ENCODE peak calls at places on chromosomes 3 and 15, in four cellular contexts. B is T-helper 2 cell; V is amniotic stem cell; I is activated T-cell treated with anti-CD3 and anti-CD28 coated beads, Interleukin-2, amount 50 U/mL, for 72 hours. Y is an unnamed sample.

GRCh38 chr3:129226374-129226773 is 23.0 kb upstream of the COPG1 start:
- DNase-seq in V (peak), I (no peak), B (no peak), Y (peak)

GRCh38 chr3:152595975-152596832 is 238.7 kb upstream of the P2RY1 start:
- DNase-seq in I (no peak), V (no peak), B (no peak), Y (no peak)

GRCh38 chr15:23566070-23567050 is 886 bp downstream of the MKRN3 start:
- DNase-seq in B (peak), I (peak), V (no peak), Y (peak)

GRCh38 chr15:78125267-78125666 is 6.0 kb downstream of the CIB2 start:
- DNase-seq in B (no peak), I (no peak), V (no peak), Y (no peak)

GRCh38 chr3:187811580-187812250 is 66.4 kb upstream of the BCL6 start:
- DNase-seq in V (peak), B (no peak), I (no peak), Y (no peak)

GRCh38 chr15:96416934-96417759 is 86.6 kb downstream of the NR2F2 start:
- DNase-seq in I (no peak), V (no peak), B (no peak), Y (no peak)

GRCh38 chr15:75760689-75761435 is 48.2 kb upstream of the CSPG4 start:
- DNase-seq in V (no peak), B (no peak), I (no peak), Y (no peak)

GRCh38 chr3:140505256-140505655 is 172.6 kb upstream of the TRIM42 start:
- DNase-seq in I (no peak), B (no peak), V (no peak), Y (peak)

GRCh38 chr15:45441686-45442085 is 63.3 kb upstream of the GATM start:
- DNase-seq in B (no peak), I (no peak), V (no peak), Y (no peak)

GRCh38 chr3:115615001-115615447 is 8.3 kb upstream of the GAP43 start:
- DNase-seq in B (no peak), V (no peak), I (no peak), Y (no peak)

GRCh38 chr15:93231994-93232393 is 143.0 kb upstream of the RGMA start:
- DNase-seq in B (no peak), V (no peak), I (no peak), Y (no peak)

GRCh38 chr15:59997070-59997701 is 6.9 kb upstream of the FOXB1 start:
- DNase-seq in V (no peak), I (peak), B (peak), Y (peak)

GRCh38 chr3:13009132-13009945 is 63.9 kb downstream of the IQSEC1 start:
- DNase-seq in V (no peak), B (peak), I (peak), Y (no peak)

Y was measured in SK-N-SH.